ENCODE peak calls at places on chromosomes 12 and 14, in eight cellular contexts. One of them, this sample, is unnamed. For H3K9me3, the result is how much of the 10 kb centered on the place peaks cover.

GRCh38 chr14:28299227-28299626 is 467.4 kb upstream of the FOXG1 start:
- DNase-seq in naive thymus-derived CD4-positive, alpha-beta T cell: no peak
- DNase-seq in lung: no peak
- DNase-seq in GM23248: no peak
- DNase-seq in pancreas: no peak
- DNase-seq in osteoblast: no peak
- DNase-seq in OCI-LY7: no peak
- DNase-seq in Peyer's patch: no peak
- DNase-seq in this sample: no peak

GRCh38 chr14:74911221-74911620 is 11.8 kb downstream of the RPS6KL1 start:
- DNase-seq in naive thymus-derived CD4-positive, alpha-beta T cell: no peak
- DNase-seq in pancreas: no peak
- DNase-seq in lung: no peak
- DNase-seq in Peyer's patch: no peak
- DNase-seq in OCI-LY7: no peak
- DNase-seq in osteoblast: peak
- DNase-seq in GM23248: no peak
- DNase-seq in this sample: peak

GRCh38 chr14:56461876-56462275 is 117.7 kb upstream of the TMEM260 start:
- DNase-seq in OCI-LY7: no peak
- DNase-seq in naive thymus-derived CD4-positive, alpha-beta T cell: no peak
- DNase-seq in lung: no peak
- DNase-seq in osteoblast: no peak
- DNase-seq in pancreas: no peak
- DNase-seq in GM23248: no peak
- DNase-seq in Peyer's patch: no peak
- DNase-seq in this sample: no peak

GRCh38 chr12:10033783-10034381 is 3.4 kb downstream of the CLEC9A start:
- DNase-seq in lung: no peak
- DNase-seq in pancreas: no peak
- DNase-seq in naive thymus-derived CD4-positive, alpha-beta T cell: no peak
- DNase-seq in Peyer's patch: no peak
- DNase-seq in OCI-LY7: peak
- DNase-seq in GM23248: peak
- DNase-seq in osteoblast: peak
- DNase-seq in this sample: no peak

GRCh38 chr12:114688256-114688845 is 4.4 kb upstream of the TBX3 start:
- DNase-seq in naive thymus-derived CD4-positive, alpha-beta T cell: no peak
- DNase-seq in osteoblast: peak
- DNase-seq in lung: no peak
- DNase-seq in pancreas: no peak
- DNase-seq in Peyer's patch: no peak
- DNase-seq in GM23248: no peak
- DNase-seq in OCI-LY7: no peak
- DNase-seq in this sample: no peak

GRCh38 chr14:76755610-76756390 is 5.5 kb upstream of the VASH1 start:
- DNase-seq in Peyer's patch: no peak
- DNase-seq in osteoblast: no peak
- DNase-seq in lung: no peak
- DNase-seq in naive thymus-derived CD4-positive, alpha-beta T cell: no peak
- DNase-seq in GM23248: no peak
- DNase-seq in pancreas: no peak
- DNase-seq in OCI-LY7: no peak
- DNase-seq in this sample: no peak

GRCh38 chr12:15732341-15733061 is 56.7 kb downstream of the EPS8 start:
- DNase-seq in GM23248: peak
- DNase-seq in osteoblast: no peak
- DNase-seq in lung: no peak
- DNase-seq in naive thymus-derived CD4-positive, alpha-beta T cell: no peak
- DNase-seq in pancreas: no peak
- DNase-seq in OCI-LY7: no peak
- DNase-seq in Peyer's patch: no peak
- DNase-seq in this sample: no peak

GRCh38 chr12:98740751-98741150 is 95.7 kb downstream of the APAF1 start:
- DNase-seq in naive thymus-derived CD4-positive, alpha-beta T cell: no peak
- DNase-seq in osteoblast: no peak
- DNase-seq in OCI-LY7: no peak
- DNase-seq in pancreas: no peak
- DNase-seq in lung: no peak
- DNase-seq in GM23248: no peak
- DNase-seq in Peyer's patch: no peak
- DNase-seq in this sample: no peak

GRCh38 chr12:6532927-6533652 is 1.2 kb upstream of the GAPDH start:
- DNase-seq in naive thymus-derived CD4-positive, alpha-beta T cell: no peak
- DNase-seq in GM23248: peak
- DNase-seq in OCI-LY7: peak
- DNase-seq in pancreas: peak
- DNase-seq in osteoblast: peak
- DNase-seq in lung: peak
- DNase-seq in Peyer's patch: peak
- DNase-seq in this sample: peak

GRCh38 chr14:69314327-69314726 is 54.4 kb downstream of the GALNT16 start:
- DNase-seq in lung: no peak
- DNase-seq in GM23248: no peak
- DNase-seq in osteoblast: no peak
- DNase-seq in Peyer's patch: no peak
- DNase-seq in OCI-LY7: no peak
- DNase-seq in naive thymus-derived CD4-positive, alpha-beta T cell: no peak
- DNase-seq in pancreas: no peak
- DNase-seq in this sample: peak

GRCh38 chr14:75046899-75047298 is 4.4 kb downstream of the MLH3 start:
- DNase-seq in naive thymus-derived CD4-positive, alpha-beta T cell: no peak
- DNase-seq in GM23248: peak
- DNase-seq in OCI-LY7: no peak
- DNase-seq in lung: no peak
- DNase-seq in Peyer's patch: no peak
- DNase-seq in osteoblast: peak
- DNase-seq in pancreas: no peak
- DNase-seq in this sample: no peak

GRCh38 chr14:73237786-73238261 is 518 bp downstream of the PAPLN start:
- DNase-seq in osteoblast: peak
- DNase-seq in GM23248: peak
- DNase-seq in naive thymus-derived CD4-positive, alpha-beta T cell: no peak
- DNase-seq in pancreas: no peak
- DNase-seq in lung: no peak
- DNase-seq in OCI-LY7: no peak
- DNase-seq in Peyer's patch: peak
- DNase-seq in this sample: no peak

GRCh38 chr14:105502446-105503295 is 11.6 kb downstream of the TEDC1 start:
- DNase-seq in GM23248: no peak
- DNase-seq in naive thymus-derived CD4-positive, alpha-beta T cell: no peak
- DNase-seq in osteoblast: peak
- DNase-seq in pancreas: no peak
- DNase-seq in lung: no peak
- DNase-seq in Peyer's patch: no peak
- DNase-seq in OCI-LY7: no peak
- DNase-seq in this sample: no peak

GRCh38 chr14:91879196-91879595 is 11.9 kb upstream of the TC2N start:
- DNase-seq in naive thymus-derived CD4-positive, alpha-beta T cell: no peak
- DNase-seq in GM23248: no peak
- DNase-seq in pancreas: no peak
- DNase-seq in lung: no peak
- DNase-seq in Peyer's patch: no peak
- DNase-seq in OCI-LY7: no peak
- DNase-seq in osteoblast: no peak
- DNase-seq in this sample: no peak

GRCh38 chr14:68458840-68459469 is 333.9 kb downstream of the ZFP36L1 start:
- DNase-seq in osteoblast: peak
- DNase-seq in Peyer's patch: no peak
- DNase-seq in pancreas: peak
- DNase-seq in GM23248: peak
- DNase-seq in naive thymus-derived CD4-positive, alpha-beta T cell: no peak
- DNase-seq in OCI-LY7: no peak
- DNase-seq in lung: peak
- DNase-seq in this sample: no peak

GRCh38 chr14:106812788-106813476 is 1286.5 kb downstream of the TMEM121 start:
- DNase-seq in lung: no peak
- DNase-seq in GM23248: no peak
- DNase-seq in osteoblast: no peak
- DNase-seq in OCI-LY7: no peak
- DNase-seq in Peyer's patch: no peak
- DNase-seq in pancreas: no peak
- DNase-seq in naive thymus-derived CD4-positive, alpha-beta T cell: no peak
- DNase-seq in this sample: no peak
- H3K9me3 ChIP-seq in lung: under half
- H3K9me3 ChIP-seq in GM23248: under half
- H3K9me3 ChIP-seq in osteoblast: under half
- H3K9me3 ChIP-seq in OCI-LY7: under half
- H3K9me3 ChIP-seq in Peyer's patch: under half
- H3K9me3 ChIP-seq in pancreas: under half
- H3K9me3 ChIP-seq in naive thymus-derived CD4-positive, alpha-beta T cell: under half
- H3K9me3 ChIP-seq in this sample: under half

GRCh38 chr12:54936736-54937135 is 47.8 kb downstream of the TESPA1 start:
- DNase-seq in lung: no peak
- DNase-seq in naive thymus-derived CD4-positive, alpha-beta T cell: no peak
- DNase-seq in Peyer's patch: no peak
- DNase-seq in pancreas: no peak
- DNase-seq in GM23248: no peak
- DNase-seq in OCI-LY7: no peak
- DNase-seq in osteoblast: no peak
- DNase-seq in this sample: no peak

GRCh38 chr12:54932691-54933090 is 51.9 kb downstream of the TESPA1 start:
- DNase-seq in pancreas: no peak
- DNase-seq in OCI-LY7: no peak
- DNase-seq in lung: no peak
- DNase-seq in osteoblast: no peak
- DNase-seq in naive thymus-derived CD4-positive, alpha-beta T cell: no peak
- DNase-seq in GM23248: peak
- DNase-seq in Peyer's patch: no peak
- DNase-seq in this sample: no peak

GRCh38 chr12:54935235-54935951 is 49.2 kb downstream of the TESPA1 start:
- DNase-seq in GM23248: peak
- DNase-seq in naive thymus-derived CD4-positive, alpha-beta T cell: no peak
- DNase-seq in Peyer's patch: no peak
- DNase-seq in pancreas: no peak
- DNase-seq in osteoblast: no peak
- DNase-seq in lung: no peak
- DNase-seq in OCI-LY7: peak
- DNase-seq in this sample: no peak

GRCh38 chr12:54933381-54933780 is 51.2 kb downstream of the TESPA1 start:
- DNase-seq in pancreas: no peak
- DNase-seq in GM23248: peak
- DNase-seq in OCI-LY7: no peak
- DNase-seq in lung: no peak
- DNase-seq in naive thymus-derived CD4-positive, alpha-beta T cell: no peak
- DNase-seq in osteoblast: no peak
- DNase-seq in Peyer's patch: no peak
- DNase-seq in this sample: no peak

GRCh38 chr12:54934419-54934818 is 50.1 kb downstream of the TESPA1 start:
- DNase-seq in Peyer's patch: no peak
- DNase-seq in pancreas: no peak
- DNase-seq in OCI-LY7: no peak
- DNase-seq in GM23248: no peak
- DNase-seq in osteoblast: no peak
- DNase-seq in lung: no peak
- DNase-seq in naive thymus-derived CD4-positive, alpha-beta T cell: no peak
- DNase-seq in this sample: no peak
- H3K9me3 ChIP-seq in Peyer's patch: under half
- H3K9me3 ChIP-seq in pancreas: under half
- H3K9me3 ChIP-seq in OCI-LY7: under half
- H3K9me3 ChIP-seq in GM23248: under half
- H3K9me3 ChIP-seq in osteoblast: under half
- H3K9me3 ChIP-seq in lung: under half
- H3K9me3 ChIP-seq in naive thymus-derived CD4-positive, alpha-beta T cell: under half
- H3K9me3 ChIP-seq in this sample: under half

GRCh38 chr14:94617366-94617941 is 5.3 kb downstream of the SERPINA3 start:
- DNase-seq in OCI-LY7: no peak
- DNase-seq in naive thymus-derived CD4-positive, alpha-beta T cell: no peak
- DNase-seq in pancreas: no peak
- DNase-seq in osteoblast: no peak
- DNase-seq in lung: no peak
- DNase-seq in Peyer's patch: no peak
- DNase-seq in GM23248: no peak
- DNase-seq in this sample: no peak

GRCh38 chr14:94615823-94616570 is 3.8 kb downstream of the SERPINA3 start:
- DNase-seq in osteoblast: no peak
- DNase-seq in GM23248: no peak
- DNase-seq in pancreas: no peak
- DNase-seq in naive thymus-derived CD4-positive, alpha-beta T cell: no peak
- DNase-seq in lung: no peak
- DNase-seq in OCI-LY7: no peak
- DNase-seq in Peyer's patch: no peak
- DNase-seq in this sample: no peak

GRCh38 chr14:94620597-94620996 is 8.4 kb downstream of the SERPINA3 start:
- DNase-seq in Peyer's patch: no peak
- DNase-seq in osteoblast: no peak
- DNase-seq in lung: no peak
- DNase-seq in naive thymus-derived CD4-positive, alpha-beta T cell: no peak
- DNase-seq in OCI-LY7: no peak
- DNase-seq in GM23248: no peak
- DNase-seq in pancreas: no peak
- DNase-seq in this sample: no peak

GRCh38 chr14:94619297-94619696 is 7.1 kb downstream of the SERPINA3 start:
- DNase-seq in OCI-LY7: no peak
- DNase-seq in osteoblast: no peak
- DNase-seq in lung: no peak
- DNase-seq in Peyer's patch: no peak
- DNase-seq in naive thymus-derived CD4-positive, alpha-beta T cell: no peak
- DNase-seq in GM23248: no peak
- DNase-seq in pancreas: no peak
- DNase-seq in this sample: no peak

DNA sequence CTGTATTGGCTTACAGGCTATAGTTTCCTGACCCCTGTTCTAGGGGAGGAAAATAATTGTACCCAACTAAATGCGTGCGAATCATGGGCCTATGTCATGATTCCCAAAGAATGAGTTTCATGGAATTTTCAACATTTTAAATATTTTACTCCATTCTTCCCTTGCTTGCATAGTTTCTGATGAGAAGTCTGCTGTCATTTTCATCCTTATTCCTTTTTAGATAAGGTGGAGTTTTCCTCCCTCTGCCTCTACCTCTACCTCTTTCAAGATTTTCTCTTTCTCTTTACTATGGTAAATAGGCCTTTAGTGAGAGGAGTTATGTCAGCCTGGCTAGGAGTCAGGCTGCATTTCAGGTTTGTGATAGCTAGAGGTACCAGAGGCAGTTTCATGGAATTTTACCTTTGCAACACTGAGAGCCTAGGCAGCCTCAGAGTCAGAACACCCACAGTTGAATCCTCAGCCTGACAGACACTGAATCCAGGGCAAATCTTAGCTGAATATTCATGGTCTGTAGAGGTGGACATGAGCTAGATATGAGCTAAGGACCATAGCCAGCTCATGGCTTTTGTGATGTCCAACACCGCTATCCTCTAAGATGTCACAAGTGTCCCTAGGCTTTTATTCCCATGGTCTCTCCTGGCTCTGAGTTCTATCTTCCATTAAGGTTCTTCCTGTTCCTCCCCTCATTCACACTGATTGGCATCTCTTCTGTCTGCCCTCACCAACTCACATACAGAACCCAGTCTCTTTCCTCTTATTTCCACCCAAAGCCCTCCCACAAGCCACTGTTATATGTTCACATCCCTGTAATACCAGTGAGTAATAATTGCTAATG is 6.0 kb downstream of the SERPINA3 start:
- DNase-seq in OCI-LY7: no peak
- DNase-seq in pancreas: no peak
- DNase-seq in lung: no peak
- DNase-seq in osteoblast: no peak
- DNase-seq in naive thymus-derived CD4-positive, alpha-beta T cell: no peak
- DNase-seq in Peyer's patch: no peak
- DNase-seq in GM23248: peak
- DNase-seq in this sample: no peak
- H3K9me3 ChIP-seq in OCI-LY7: under half
- H3K9me3 ChIP-seq in pancreas: under half
- H3K9me3 ChIP-seq in lung: under half
- H3K9me3 ChIP-seq in osteoblast: under half
- H3K9me3 ChIP-seq in naive thymus-derived CD4-positive, alpha-beta T cell: under half
- H3K9me3 ChIP-seq in Peyer's patch: under half
- H3K9me3 ChIP-seq in GM23248: under half
- H3K9me3 ChIP-seq in this sample: under half

GRCh38 chr14:47606601-47607000 is 68.8 kb downstream of the MDGA2 start:
- DNase-seq in osteoblast: no peak
- DNase-seq in naive thymus-derived CD4-positive, alpha-beta T cell: no peak
- DNase-seq in lung: no peak
- DNase-seq in GM23248: no peak
- DNase-seq in pancreas: no peak
- DNase-seq in Peyer's patch: no peak
- DNase-seq in OCI-LY7: no peak
- DNase-seq in this sample: no peak
- H3K9me3 ChIP-seq in osteoblast: under half
- H3K9me3 ChIP-seq in naive thymus-derived CD4-positive, alpha-beta T cell: under half
- H3K9me3 ChIP-seq in lung: under half
- H3K9me3 ChIP-seq in GM23248: under half
- H3K9me3 ChIP-seq in pancreas: under half
- H3K9me3 ChIP-seq in Peyer's patch: under half
- H3K9me3 ChIP-seq in OCI-LY7: under half
- H3K9me3 ChIP-seq in this sample: under half